ENCODE peak calls at places on chromosomes 12 and 14, in ten cellular contexts. One of them, this sample, is unnamed.

GRCh38 chr14:45699451-45699850 is 446.4 kb upstream of the MIS18BP1 start:
- DNase-seq in HS-5: no peak
- DNase-seq in EH: no peak
- DNase-seq in HTR-8/SVneo: no peak
- DNase-seq in GM12864: no peak
- DNase-seq in activated T-helper 1 cell treated with Interleukin-2 at 50 U/mL for 16 hours: no peak
- DNase-seq in fibroblast of lung: no peak
- DNase-seq in pons: peak; percentile 11
- DNase-seq in cardiac fibroblast: no peak
- DNase-seq in astrocyte: peak; percentile 5
- DNase-seq in this sample: no peak

GRCh38 chr12:132250707-132251106 is 78.7 kb downstream of the GALNT9 start:
- DNase-seq in cardiac fibroblast: no peak
- DNase-seq in pons: no peak
- DNase-seq in GM12864: no peak
- DNase-seq in EH: no peak
- DNase-seq in HS-5: no peak
- DNase-seq in astrocyte: no peak
- DNase-seq in HTR-8/SVneo: no peak
- DNase-seq in activated T-helper 1 cell treated with Interleukin-2 at 50 U/mL for 16 hours: no peak
- DNase-seq in fibroblast of lung: no peak
- DNase-seq in this sample: no peak

GRCh38 chr14:90597961-90598360 is 201.1 kb downstream of the CALM1 start:
- DNase-seq in cardiac fibroblast: no peak
- DNase-seq in HS-5: no peak
- DNase-seq in activated T-helper 1 cell treated with Interleukin-2 at 50 U/mL for 16 hours: no peak
- DNase-seq in astrocyte: no peak
- DNase-seq in fibroblast of lung: no peak
- DNase-seq in HTR-8/SVneo: no peak
- DNase-seq in GM12864: no peak
- DNase-seq in pons: no peak
- DNase-seq in EH: no peak
- DNase-seq in this sample: no peak

GRCh38 chr12:60257063-60257462 is 661.2 kb downstream of the SLC16A7 start:
- DNase-seq in HTR-8/SVneo: peak; percentile 33
- DNase-seq in EH: peak; percentile 79
- DNase-seq in pons: no peak
- DNase-seq in GM12864: no peak
- DNase-seq in activated T-helper 1 cell treated with Interleukin-2 at 50 U/mL for 16 hours: no peak
- DNase-seq in fibroblast of lung: peak; percentile 79
- DNase-seq in HS-5: peak; percentile 58
- DNase-seq in astrocyte: peak; percentile 85
- DNase-seq in cardiac fibroblast: peak; percentile 87
- DNase-seq in this sample: peak; percentile 87

GRCh38 chr12:93378373-93379310 is 917 bp downstream of the NUDT4 start:
- DNase-seq in pons: peak; percentile 57
- DNase-seq in HS-5: peak; percentile 49
- DNase-seq in astrocyte: peak; percentile 83
- DNase-seq in activated T-helper 1 cell treated with Interleukin-2 at 50 U/mL for 16 hours: peak; percentile 35
- DNase-seq in EH: peak; percentile 85
- DNase-seq in HTR-8/SVneo: peak; percentile 53
- DNase-seq in fibroblast of lung: peak; percentile 66
- DNase-seq in GM12864: no peak
- DNase-seq in cardiac fibroblast: peak; percentile 75
- DNase-seq in this sample: peak; percentile 84

GRCh38 chr12:23259558-23259957 is 634.6 kb downstream of the ETNK1 start:
- DNase-seq in HTR-8/SVneo: no peak
- DNase-seq in cardiac fibroblast: no peak
- DNase-seq in activated T-helper 1 cell treated with Interleukin-2 at 50 U/mL for 16 hours: no peak
- DNase-seq in astrocyte: no peak
- DNase-seq in HS-5: no peak
- DNase-seq in pons: no peak
- DNase-seq in EH: no peak
- DNase-seq in GM12864: no peak
- DNase-seq in fibroblast of lung: no peak
- DNase-seq in this sample: no peak

GRCh38 chr12:108299980-108300696 is 39.0 kb downstream of the CMKLR1 start:
- DNase-seq in activated T-helper 1 cell treated with Interleukin-2 at 50 U/mL for 16 hours: no peak
- DNase-seq in EH: no peak
- DNase-seq in cardiac fibroblast: no peak
- DNase-seq in GM12864: no peak
- DNase-seq in astrocyte: no peak
- DNase-seq in fibroblast of lung: no peak
- DNase-seq in HTR-8/SVneo: no peak
- DNase-seq in pons: no peak
- DNase-seq in HS-5: no peak
- DNase-seq in this sample: no peak

GRCh38 chr14:99578541-99579044 is 25.4 kb downstream of the CCDC85C start:
- DNase-seq in EH: no peak
- DNase-seq in astrocyte: no peak
- DNase-seq in cardiac fibroblast: no peak
- DNase-seq in fibroblast of lung: no peak
- DNase-seq in activated T-helper 1 cell treated with Interleukin-2 at 50 U/mL for 16 hours: no peak
- DNase-seq in HS-5: no peak
- DNase-seq in GM12864: no peak
- DNase-seq in HTR-8/SVneo: no peak
- DNase-seq in pons: no peak
- DNase-seq in this sample: peak; percentile 20

GRCh38 chr12:109477185-109477962 is at the start of the genes KCTD10 and UBE3B:
- DNase-seq in cardiac fibroblast: peak; percentile 94
- DNase-seq in EH: peak; percentile 90
- DNase-seq in HS-5: peak; percentile 78
- DNase-seq in astrocyte: peak; percentile 80
- DNase-seq in pons: peak; percentile 84
- DNase-seq in fibroblast of lung: peak; percentile 94
- DNase-seq in HTR-8/SVneo: peak; percentile 93
- DNase-seq in activated T-helper 1 cell treated with Interleukin-2 at 50 U/mL for 16 hours: peak; percentile 77
- DNase-seq in GM12864: peak; percentile 73
- DNase-seq in this sample: peak; percentile 95

GRCh38 chr14:20606190-20606901 is 15.2 kb upstream of the RNASE12 start:
- DNase-seq in fibroblast of lung: peak; percentile 15
- DNase-seq in activated T-helper 1 cell treated with Interleukin-2 at 50 U/mL for 16 hours: no peak
- DNase-seq in cardiac fibroblast: peak; percentile 74
- DNase-seq in pons: peak; percentile 47
- DNase-seq in GM12864: no peak
- DNase-seq in HTR-8/SVneo: no peak
- DNase-seq in HS-5: no peak
- DNase-seq in astrocyte: no peak
- DNase-seq in EH: peak; percentile 43
- DNase-seq in this sample: peak; percentile 56

GRCh38 chr12:87779016-87779415 is 250.2 kb downstream of the C12orf50 start:
- DNase-seq in EH: no peak
- DNase-seq in GM12864: no peak
- DNase-seq in pons: no peak
- DNase-seq in HS-5: no peak
- DNase-seq in HTR-8/SVneo: peak; percentile 11
- DNase-seq in cardiac fibroblast: peak; percentile 49
- DNase-seq in activated T-helper 1 cell treated with Interleukin-2 at 50 U/mL for 16 hours: no peak
- DNase-seq in astrocyte: peak; percentile 59
- DNase-seq in fibroblast of lung: no peak
- DNase-seq in this sample: peak; percentile 24

GRCh38 chr14:24310666-24311604 is at the start of gene LTB4R:
- DNase-seq in cardiac fibroblast: peak; percentile 76
- DNase-seq in EH: peak; percentile 79
- DNase-seq in activated T-helper 1 cell treated with Interleukin-2 at 50 U/mL for 16 hours: peak; percentile 62
- DNase-seq in astrocyte: peak; percentile 72
- DNase-seq in GM12864: peak; percentile 26
- DNase-seq in fibroblast of lung: peak; percentile 77
- DNase-seq in pons: no peak
- DNase-seq in HS-5: no peak
- DNase-seq in HTR-8/SVneo: no peak
- DNase-seq in this sample: peak; percentile 77

GRCh38 chr12:86627001-86627400 is 370.8 kb upstream of the MGAT4C start:
- DNase-seq in pons: no peak
- DNase-seq in HTR-8/SVneo: no peak
- DNase-seq in astrocyte: no peak
- DNase-seq in activated T-helper 1 cell treated with Interleukin-2 at 50 U/mL for 16 hours: no peak
- DNase-seq in fibroblast of lung: no peak
- DNase-seq in GM12864: no peak
- DNase-seq in EH: no peak
- DNase-seq in cardiac fibroblast: no peak
- DNase-seq in HS-5: no peak
- DNase-seq in this sample: no peak

GRCh38 chr12:52867636-52868035 is 18.8 kb upstream of the KRT78 start:
- DNase-seq in HTR-8/SVneo: no peak
- DNase-seq in cardiac fibroblast: no peak
- DNase-seq in astrocyte: no peak
- DNase-seq in activated T-helper 1 cell treated with Interleukin-2 at 50 U/mL for 16 hours: no peak
- DNase-seq in HS-5: no peak
- DNase-seq in pons: no peak
- DNase-seq in fibroblast of lung: no peak
- DNase-seq in GM12864: no peak
- DNase-seq in EH: no peak
- DNase-seq in this sample: no peak

GRCh38 chr14:59630281-59630963 is 53.8 kb upstream of the CCDC175 start:
- DNase-seq in fibroblast of lung: no peak
- DNase-seq in astrocyte: peak; percentile 6
- DNase-seq in pons: peak; percentile 14
- DNase-seq in cardiac fibroblast: no peak
- DNase-seq in EH: peak; percentile 3
- DNase-seq in HTR-8/SVneo: no peak
- DNase-seq in GM12864: no peak
- DNase-seq in HS-5: no peak
- DNase-seq in activated T-helper 1 cell treated with Interleukin-2 at 50 U/mL for 16 hours: no peak
- DNase-seq in this sample: no peak

GRCh38 chr14:96184737-96185136 is 19.9 kb upstream of the BDKRB2 start:
- DNase-seq in HTR-8/SVneo: no peak
- DNase-seq in astrocyte: peak; percentile 12
- DNase-seq in cardiac fibroblast: no peak
- DNase-seq in activated T-helper 1 cell treated with Interleukin-2 at 50 U/mL for 16 hours: no peak
- DNase-seq in GM12864: no peak
- DNase-seq in HS-5: no peak
- DNase-seq in EH: peak; percentile 28
- DNase-seq in pons: no peak
- DNase-seq in fibroblast of lung: peak; percentile 68
- DNase-seq in this sample: no peak

GRCh38 chr12:49920241-49920914 is 16.7 kb upstream of the FAIM2 start:
- DNase-seq in HTR-8/SVneo: no peak
- DNase-seq in activated T-helper 1 cell treated with Interleukin-2 at 50 U/mL for 16 hours: no peak
- DNase-seq in HS-5: no peak
- DNase-seq in astrocyte: peak; percentile 30
- DNase-seq in pons: no peak
- DNase-seq in EH: peak; percentile 46
- DNase-seq in GM12864: no peak
- DNase-seq in fibroblast of lung: no peak
- DNase-seq in cardiac fibroblast: peak; percentile 83
- DNase-seq in this sample: peak; percentile 76

GRCh38 chr12:89344043-89344861 is 8.0 kb downstream of the DUSP6 start:
- DNase-seq in pons: no peak
- DNase-seq in GM12864: no peak
- DNase-seq in EH: no peak
- DNase-seq in fibroblast of lung: no peak
- DNase-seq in HTR-8/SVneo: no peak
- DNase-seq in astrocyte: no peak
- DNase-seq in activated T-helper 1 cell treated with Interleukin-2 at 50 U/mL for 16 hours: no peak
- DNase-seq in HS-5: no peak
- DNase-seq in cardiac fibroblast: no peak
- DNase-seq in this sample: no peak

GRCh38 chr12:114681149-114681849 is 2.7 kb downstream of the TBX3 start:
- DNase-seq in pons: no peak
- DNase-seq in activated T-helper 1 cell treated with Interleukin-2 at 50 U/mL for 16 hours: no peak
- DNase-seq in HS-5: no peak
- DNase-seq in HTR-8/SVneo: no peak
- DNase-seq in EH: peak; percentile 65
- DNase-seq in astrocyte: peak; percentile 55
- DNase-seq in cardiac fibroblast: peak; percentile 64
- DNase-seq in fibroblast of lung: peak; percentile 70
- DNase-seq in GM12864: no peak
- DNase-seq in this sample: peak; percentile 57